ENCODE peak calls at places on chromosomes 12 and 14, in nine cellular contexts. M is GM19239; C is activated CD4-positive, CD25-positive, alpha-beta regulatory T cell; L is NCI-H2081; B is ecto neural progenitor cell; J is AG09319; K is ELR; O is NCI-H1417; N is WTC11. D is an unnamed sample.

GRCh38 chr12:33678221-33678964 is 238.8 kb upstream of the SYT10 start:
- DNase-seq in M (no peak), C (no peak), L (no peak), B (no peak), J (no peak), K (no peak), O (no peak), N (no peak), D (no peak)

GRCh38 chr12:69070319-69071090 is 137.5 kb upstream of the CPM start:
- DNase-seq in M (peak; percentile 46), C (peak; percentile 6), L (peak; percentile 66), B (peak; percentile 76), J (peak; percentile 36), K (peak; percentile 82), O (peak; percentile 82), N (peak; percentile 69), D (peak; percentile 72)

GRCh38 chr12:3351731-3352130 is 139.3 kb upstream of the PRMT8 start:
- DNase-seq in M (no peak), C (no peak), L (no peak), B (no peak), J (no peak), K (no peak), O (no peak), N (no peak), D (no peak)

GRCh38 chr12:109464642-109465351 is 12.3 kb downstream of the KCTD10 start:
- DNase-seq in M (no peak), C (no peak), L (no peak), B (no peak), J (no peak), K (no peak), O (no peak), N (no peak), D (no peak)

GRCh38 chr12:96720363-96720705 is 186.7 kb upstream of the NEDD1 start:
- DNase-seq in M (peak; percentile 9), C (no peak), L (peak; percentile 22), B (no peak), J (no peak), K (peak; percentile 19), O (peak; percentile 87), N (peak; percentile 43), D (no peak)

GRCh38 chr14:30355431-30355913 is 203.5 kb upstream of the G2E3 start:
- DNase-seq in M (no peak), C (no peak), L (no peak), B (no peak), J (no peak), K (no peak), O (peak; percentile 59), N (no peak), D (no peak)

GRCh38 chr14:76337619-76338545 is 38.1 kb upstream of the ESRRB start:
- DNase-seq in M (no peak), C (no peak), L (no peak), B (no peak), J (no peak), K (peak; percentile 18), O (no peak), N (no peak), D (no peak)

GRCh38 chr14:37143500-37143874 is 28.9 kb downstream of the SLC25A21 start:
- DNase-seq in M (no peak), C (no peak), L (no peak), B (no peak), J (no peak), K (no peak), O (peak; percentile 51), N (no peak), D (no peak)

GRCh38 chr12:120598674-120599463 is 17.7 kb upstream of the POP5 start:
- DNase-seq in M (no peak), C (no peak), L (no peak), B (no peak), J (no peak), K (peak; percentile 68), O (no peak), N (no peak), D (no peak)

GRCh38 chr12:124527861-124528561 is 39.4 kb downstream of the NCOR2 start:
- DNase-seq in M (no peak), C (no peak), L (no peak), B (peak; percentile 52), J (no peak), K (peak; percentile 59), O (peak; percentile 82), N (no peak), D (no peak)

GRCh38 chr12:38585090-38585489 is 268.5 kb downstream of the ALG10B start:
- DNase-seq in M (no peak), C (no peak), L (no peak), B (no peak), J (no peak), K (no peak), O (no peak), N (no peak), D (no peak)

GRCh38 chr14:80959448-80960006 is 4.1 kb downstream of the TSHR start:
- DNase-seq in M (peak; percentile 56), C (no peak), L (no peak), B (no peak), J (no peak), K (no peak), O (peak; percentile 76), N (no peak), D (no peak)

GRCh38 chr12:80756875-80757274 is 40.2 kb downstream of the MYF5 start:
- DNase-seq in M (no peak), C (no peak), L (no peak), B (no peak), J (no peak), K (peak; percentile 17), O (no peak), N (no peak), D (no peak)

GRCh38 chr12:122382919-122383350 is 39.5 kb downstream of the CLIP1 start:
- DNase-seq in M (no peak), C (no peak), L (no peak), B (no peak), J (no peak), K (no peak), O (no peak), N (no peak), D (no peak)

GRCh38 chr14:104657563-104658324 is 31.7 kb upstream of the INF2 start:
- DNase-seq in M (no peak), C (no peak), L (no peak), B (no peak), J (no peak), K (no peak), O (no peak), N (no peak), D (no peak)

GRCh38 chr12:75944097-75944904 is 87.3 kb downstream of the PHLDA1 start:
- DNase-seq in M (peak; percentile 40), C (no peak), L (no peak), B (no peak), J (peak; percentile 44), K (peak; percentile 99), O (peak; percentile 15), N (no peak), D (no peak)

GRCh38 chr14:77003960-77004710 is 24.4 kb downstream of the IRF2BPL start:
- DNase-seq in M (no peak), C (no peak), L (no peak), B (no peak), J (no peak), K (peak; percentile 45), O (no peak), N (no peak), D (no peak)

GRCh38 chr12:53868516-53868986 is 70.1 kb upstream of the HOXC13 start:
- DNase-seq in M (no peak), C (no peak), L (no peak), B (no peak), J (no peak), K (peak; percentile 11), O (no peak), N (no peak), D (no peak)

GRCh38 chr12:103586132-103586531 is 941 bp upstream of the STAB2 start:
- DNase-seq in M (no peak), C (no peak), L (no peak), B (no peak), J (no peak), K (peak; percentile 10), O (peak; percentile 40), N (no peak), D (no peak)

GRCh38 chr14:33704486-33704885 is 246.4 kb downstream of the EGLN3 start:
- DNase-seq in M (no peak), C (no peak), L (peak; percentile 5), B (no peak), J (no peak), K (no peak), O (peak; percentile 84), N (no peak), D (no peak)

GRCh38 chr12:113854385-113855136 is 111.6 kb downstream of the RBM19 start:
- DNase-seq in M (no peak), C (no peak), L (no peak), B (no peak), J (no peak), K (no peak), O (peak; percentile 81), N (no peak), D (no peak)

GRCh38 chr12:127785535-127785934 is 481.4 kb upstream of the TMEM132C start:
- DNase-seq in M (no peak), C (no peak), L (no peak), B (no peak), J (no peak), K (no peak), O (no peak), N (no peak), D (no peak)

GRCh38 chr12:123102381-123102780 is 48.5 kb downstream of the PITPNM2 start:
- DNase-seq in M (no peak), C (no peak), L (no peak), B (no peak), J (no peak), K (no peak), O (no peak), N (no peak), D (no peak)

GRCh38 chr12:120261951-120262851 is 3.3 kb downstream of the PXN start:
- DNase-seq in M (no peak), C (no peak), L (no peak), B (no peak), J (no peak), K (peak; percentile 94), O (no peak), N (no peak), D (peak; percentile 58)

GRCh38 chr14:98937712-98938505 is 334.1 kb downstream of the BCL11B start:
- DNase-seq in M (no peak), C (no peak), L (no peak), B (no peak), J (no peak), K (no peak), O (no peak), N (no peak), D (no peak)